ENCODE peak calls at places on chromosomes 1 and 21, in seven cellular contexts. O, L, A, B, P, J and Z are unnamed samples. For H3K27me3 and H3K36me3, the result is how much of the 10 kb centered on the place peaks cover.

GRCh38 chr21:41369915-41370839 is 8.3 kb downstream of the MX2 start:
- DNase-seq in A (peak), L (peak), B (peak), J (no peak), O (peak), P (peak), Z (no peak)

GRCh38 chr1:28800324-28800723 is 11.6 kb upstream of the OPRD1 start:
- DNase-seq in J (no peak), O (no peak), B (no peak), L (no peak), A (no peak), P (no peak), Z (no peak)

GRCh38 chr1:56396524-56397067 is 182.8 kb downstream of the PLPP3 start:
- DNase-seq in A (no peak), O (no peak), B (no peak), P (no peak), L (peak), J (no peak), Z (peak)

GRCh38 chr1:15469836-15470495 is 5.9 kb upstream of the CELA2B start:
- DNase-seq in B (no peak), J (no peak), L (no peak), O (no peak), P (no peak), A (no peak), Z (no peak)

GRCh38 chr1:23124259-23125026 is 44.2 kb downstream of the LUZP1 start:
- DNase-seq in B (peak), L (no peak), O (no peak), A (no peak), P (no peak), J (no peak), Z (no peak)

GRCh38 chr1:113451710-113452109 is 61.4 kb downstream of the MAGI3 start:
- DNase-seq in B (no peak), O (no peak), P (no peak), A (no peak), L (peak), J (no peak), Z (no peak)

GRCh38 chr1:177873238-177873637 is 96.6 kb downstream of the SEC16B start:
- DNase-seq in L (peak), J (no peak), P (no peak), A (no peak), O (no peak), B (no peak), Z (no peak)

GRCh38 chr1:150955274-150955673 is 19.4 kb downstream of the CERS2 start:
- DNase-seq in J (no peak), L (no peak), O (no peak), B (no peak), A (no peak), P (no peak), Z (no peak)

GRCh38 chr1:30684881-30685795 is 38.2 kb downstream of the MATN1 start:
- DNase-seq in B (no peak), J (peak), L (peak), P (peak), O (no peak), A (peak), Z (no peak)

GRCh38 chr21:17610862-17611261 is 1.8 kb downstream of the BTG3 start:
- DNase-seq in O (no peak), J (no peak), A (peak), P (no peak), B (no peak), L (peak), Z (no peak)

GRCh38 chr1:66316464-66317155 is 217.3 kb upstream of the SGIP1 start:
- DNase-seq in L (no peak), P (no peak), B (peak), J (no peak), A (no peak), O (no peak), Z (no peak)

GRCh38 chr1:85830837-85831236 is 122.6 kb upstream of the ZNHIT6 start:
- DNase-seq in L (no peak), J (no peak), O (no peak), P (no peak), A (no peak), B (no peak), Z (no peak)

GRCh38 chr1:6148497-6149241 is 31.5 kb downstream of the CHD5 start:
- DNase-seq in A (peak), J (no peak), O (peak), P (no peak), B (peak), L (peak), Z (peak)

GRCh38 chr1:155499953-155500621 is 62.5 kb downstream of the ASH1L start:
- DNase-seq in P (no peak), B (peak), A (no peak), J (no peak), O (no peak), L (peak), Z (peak)
- H3K4me3 ChIP-seq in P (no peak), B (peak), A (no peak), J (no peak), O (no peak), L (no peak), Z (no peak)

DNA sequence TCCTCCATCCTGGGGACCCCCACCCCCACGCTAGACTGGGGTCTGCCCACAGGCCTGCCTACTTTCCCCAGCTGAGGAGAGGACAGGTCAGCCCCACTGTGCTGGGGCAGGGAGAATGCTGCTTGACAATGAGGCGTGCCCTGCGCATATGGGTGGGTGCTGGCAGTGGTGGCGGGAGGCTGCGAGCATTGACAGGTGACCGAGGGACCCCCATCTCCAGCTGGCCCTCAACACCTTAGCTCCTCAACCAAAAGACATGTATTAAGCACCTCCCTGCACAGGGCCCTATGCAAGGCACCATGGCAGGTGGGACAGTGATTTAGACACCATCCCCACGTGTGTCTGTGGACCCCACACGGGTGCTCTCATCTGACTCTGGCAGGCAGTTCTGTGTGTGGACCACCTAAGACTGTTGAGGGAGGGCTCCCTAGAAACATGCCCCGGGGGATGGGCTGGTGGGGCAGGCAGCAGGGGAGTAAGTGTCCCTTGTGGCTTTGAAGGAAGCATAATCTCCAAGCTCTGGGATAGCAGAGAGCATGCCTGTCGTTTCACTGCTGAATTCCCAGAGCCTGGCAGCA is 18.4 kb upstream of the ALX3 start:
- DNase-seq in A (no peak), L (no peak), B (no peak), J (no peak), O (no peak), P (no peak), Z (no peak)
- H3K27me3 ChIP-seq in A (under half), L (under half), B (under half), J (under half), O (under half), P (under half), Z (under half)

DNA sequence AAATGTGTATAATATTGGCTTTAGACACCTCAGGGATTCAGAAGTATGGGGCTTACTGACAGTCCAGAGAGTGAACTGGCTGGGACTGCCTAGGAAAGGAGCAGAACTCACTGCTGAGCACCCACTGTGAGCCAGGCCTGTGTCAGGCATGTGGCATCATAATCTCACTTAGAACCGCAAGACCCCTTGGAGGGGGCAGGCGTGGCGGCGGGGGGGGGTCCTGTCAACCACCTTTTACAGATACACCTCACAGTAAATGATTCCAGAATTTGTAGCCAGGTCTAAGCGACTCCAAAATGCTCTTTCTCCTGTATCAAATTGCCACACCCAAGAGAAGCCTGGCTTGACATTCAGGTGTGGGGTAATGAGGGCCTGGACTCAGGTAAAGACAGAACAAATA is 235.5 kb downstream of the KCNH1 start:
- DNase-seq in L (no peak), J (no peak), B (no peak), A (no peak), O (no peak), P (no peak), Z (no peak)
- H3K36me3 ChIP-seq in L (under half), J (under half), B (under half), A (under half), O (under half), P (under half), Z (under half)

GRCh38 chr21:32613436-32614043 is 1.4 kb upstream of the CFAP298 start:
- DNase-seq in B (peak), L (no peak), A (no peak), J (no peak), O (no peak), P (no peak), Z (no peak)
- H3K4me3 ChIP-seq in B (peak), L (no peak), A (peak), J (peak), O (peak), P (peak), Z (peak)

GRCh38 chr1:63317814-63318156 is 4.6 kb upstream of the FOXD3 start:
- DNase-seq in A (no peak), L (no peak), P (no peak), J (no peak), O (no peak), B (no peak), Z (no peak)

GRCh38 chr1:63320024-63320799 is 2.2 kb upstream of the FOXD3 start:
- DNase-seq in O (no peak), J (no peak), P (no peak), L (no peak), A (no peak), B (peak), Z (no peak)

GRCh38 chr1:63321061-63321787 is 1.1 kb upstream of the FOXD3 start:
- DNase-seq in J (no peak), B (peak), P (no peak), A (no peak), L (no peak), O (no peak), Z (no peak)

GRCh38 chr1:63318255-63319068 is 3.9 kb upstream of the FOXD3 start:
- DNase-seq in J (no peak), A (no peak), O (no peak), B (no peak), L (no peak), P (no peak), Z (no peak)

GRCh38 chr1:63319069-63320023 is 3.0 kb upstream of the FOXD3 start:
- DNase-seq in O (no peak), A (no peak), P (no peak), L (no peak), B (peak), J (no peak), Z (no peak)
- H3K27me3 ChIP-seq in O (under half), A (half or more), P (under half), L (under half), B (under half), J (half or more), Z (under half)